ENCODE peak calls at places on chromosomes 11 and 22, in five cellular contexts. One of them, this sample, is unnamed.

GRCh38 chr11:132123854-132124835 is 753.7 kb downstream of the NTM start:
- DNase-seq in non-pigmented ciliary epithelial cell: no peak
- DNase-seq in activated CD4-positive, alpha-beta T cell treated with anti-CD3 and anti-CD28 coated beads for 24 hours: no peak
- DNase-seq in endothelial cell: no peak
- DNase-seq in NCI-H187 treated with DMSO at 0.1 percent for 48 hours: no peak
- DNase-seq in this sample: no peak

GRCh38 chr11:77522215-77522614 is 48.3 kb upstream of the PAK1 start:
- DNase-seq in endothelial cell: no peak
- DNase-seq in activated CD4-positive, alpha-beta T cell treated with anti-CD3 and anti-CD28 coated beads for 24 hours: no peak
- DNase-seq in non-pigmented ciliary epithelial cell: peak
- DNase-seq in NCI-H187 treated with DMSO at 0.1 percent for 48 hours: no peak
- DNase-seq in this sample: no peak

GRCh38 chr11:9568854-9569587 is 4.4 kb upstream of the WEE1 start:
- DNase-seq in non-pigmented ciliary epithelial cell: peak
- DNase-seq in NCI-H187 treated with DMSO at 0.1 percent for 48 hours: no peak
- DNase-seq in activated CD4-positive, alpha-beta T cell treated with anti-CD3 and anti-CD28 coated beads for 24 hours: no peak
- DNase-seq in endothelial cell: peak
- DNase-seq in this sample: no peak

GRCh38 chr11:43419460-43419859 is 60.7 kb downstream of the TTC17 start:
- DNase-seq in activated CD4-positive, alpha-beta T cell treated with anti-CD3 and anti-CD28 coated beads for 24 hours: peak
- DNase-seq in endothelial cell: peak
- DNase-seq in non-pigmented ciliary epithelial cell: peak
- DNase-seq in NCI-H187 treated with DMSO at 0.1 percent for 48 hours: no peak
- DNase-seq in this sample: no peak

GRCh38 chr11:35142481-35143207 is 3.7 kb downstream of the CD44 start:
- DNase-seq in endothelial cell: no peak
- DNase-seq in non-pigmented ciliary epithelial cell: peak
- DNase-seq in activated CD4-positive, alpha-beta T cell treated with anti-CD3 and anti-CD28 coated beads for 24 hours: no peak
- DNase-seq in NCI-H187 treated with DMSO at 0.1 percent for 48 hours: no peak
- DNase-seq in this sample: no peak

GRCh38 chr11:125262194-125262824 is 97.8 kb downstream of the PKNOX2 start:
- DNase-seq in NCI-H187 treated with DMSO at 0.1 percent for 48 hours: no peak
- DNase-seq in endothelial cell: no peak
- DNase-seq in activated CD4-positive, alpha-beta T cell treated with anti-CD3 and anti-CD28 coated beads for 24 hours: no peak
- DNase-seq in non-pigmented ciliary epithelial cell: no peak
- DNase-seq in this sample: no peak

GRCh38 chr22:37623075-37624016 is 14.7 kb downstream of the GGA1 start:
- DNase-seq in endothelial cell: peak
- DNase-seq in activated CD4-positive, alpha-beta T cell treated with anti-CD3 and anti-CD28 coated beads for 24 hours: peak
- DNase-seq in NCI-H187 treated with DMSO at 0.1 percent for 48 hours: no peak
- DNase-seq in non-pigmented ciliary epithelial cell: no peak
- DNase-seq in this sample: peak

GRCh38 chr11:36557991-36558390 is 9.8 kb upstream of the RAG1 start:
- DNase-seq in endothelial cell: no peak
- DNase-seq in non-pigmented ciliary epithelial cell: no peak
- DNase-seq in activated CD4-positive, alpha-beta T cell treated with anti-CD3 and anti-CD28 coated beads for 24 hours: no peak
- DNase-seq in NCI-H187 treated with DMSO at 0.1 percent for 48 hours: no peak
- DNase-seq in this sample: no peak

GRCh38 chr11:66727282-66727882 is 1.6 kb downstream of the SPTBN2 start:
- DNase-seq in endothelial cell: no peak
- DNase-seq in NCI-H187 treated with DMSO at 0.1 percent for 48 hours: no peak
- DNase-seq in activated CD4-positive, alpha-beta T cell treated with anti-CD3 and anti-CD28 coated beads for 24 hours: no peak
- DNase-seq in non-pigmented ciliary epithelial cell: no peak
- DNase-seq in this sample: peak

GRCh38 chr22:18024956-18025720 is 777 bp upstream of the MICAL3 start:
- DNase-seq in activated CD4-positive, alpha-beta T cell treated with anti-CD3 and anti-CD28 coated beads for 24 hours: no peak
- DNase-seq in endothelial cell: no peak
- DNase-seq in NCI-H187 treated with DMSO at 0.1 percent for 48 hours: no peak
- DNase-seq in non-pigmented ciliary epithelial cell: no peak
- DNase-seq in this sample: no peak

GRCh38 chr22:50613291-50613981 is 12.8 kb downstream of the MAPK8IP2 start:
- DNase-seq in endothelial cell: no peak
- DNase-seq in activated CD4-positive, alpha-beta T cell treated with anti-CD3 and anti-CD28 coated beads for 24 hours: no peak
- DNase-seq in non-pigmented ciliary epithelial cell: no peak
- DNase-seq in NCI-H187 treated with DMSO at 0.1 percent for 48 hours: no peak
- DNase-seq in this sample: no peak

GRCh38 chr11:83816572-83817187 is 530.5 kb upstream of the CCDC90B start:
- DNase-seq in non-pigmented ciliary epithelial cell: no peak
- DNase-seq in endothelial cell: no peak
- DNase-seq in activated CD4-positive, alpha-beta T cell treated with anti-CD3 and anti-CD28 coated beads for 24 hours: no peak
- DNase-seq in NCI-H187 treated with DMSO at 0.1 percent for 48 hours: no peak
- DNase-seq in this sample: no peak

GRCh38 chr22:42321908-42322561 is 51.6 kb upstream of the TCF20 start:
- DNase-seq in endothelial cell: no peak
- DNase-seq in activated CD4-positive, alpha-beta T cell treated with anti-CD3 and anti-CD28 coated beads for 24 hours: no peak
- DNase-seq in NCI-H187 treated with DMSO at 0.1 percent for 48 hours: peak
- DNase-seq in non-pigmented ciliary epithelial cell: no peak
- DNase-seq in this sample: no peak

GRCh38 chr11:6742260-6742659 is 29.5 kb downstream of the OR2AG2 start:
- DNase-seq in endothelial cell: no peak
- DNase-seq in non-pigmented ciliary epithelial cell: no peak
- DNase-seq in activated CD4-positive, alpha-beta T cell treated with anti-CD3 and anti-CD28 coated beads for 24 hours: no peak
- DNase-seq in NCI-H187 treated with DMSO at 0.1 percent for 48 hours: no peak
- DNase-seq in this sample: no peak

GRCh38 chr11:117822522-117823033 is 2.0 kb downstream of the FXYD2 start:
- DNase-seq in NCI-H187 treated with DMSO at 0.1 percent for 48 hours: no peak
- DNase-seq in non-pigmented ciliary epithelial cell: no peak
- DNase-seq in endothelial cell: no peak
- DNase-seq in activated CD4-positive, alpha-beta T cell treated with anti-CD3 and anti-CD28 coated beads for 24 hours: no peak
- DNase-seq in this sample: no peak

GRCh38 chr22:28397324-28397723 is 282.3 kb downstream of the TTC28 start:
- DNase-seq in non-pigmented ciliary epithelial cell: no peak
- DNase-seq in endothelial cell: no peak
- DNase-seq in activated CD4-positive, alpha-beta T cell treated with anti-CD3 and anti-CD28 coated beads for 24 hours: no peak
- DNase-seq in NCI-H187 treated with DMSO at 0.1 percent for 48 hours: no peak
- DNase-seq in this sample: no peak

GRCh38 chr22:50732681-50733080 is 5.3 kb upstream of the ACR start:
- DNase-seq in endothelial cell: peak
- DNase-seq in non-pigmented ciliary epithelial cell: no peak
- DNase-seq in activated CD4-positive, alpha-beta T cell treated with anti-CD3 and anti-CD28 coated beads for 24 hours: no peak
- DNase-seq in NCI-H187 treated with DMSO at 0.1 percent for 48 hours: no peak
- DNase-seq in this sample: no peak

GRCh38 chr11:45517171-45517770 is 148.2 kb downstream of the CHST1 start:
- DNase-seq in endothelial cell: no peak
- DNase-seq in activated CD4-positive, alpha-beta T cell treated with anti-CD3 and anti-CD28 coated beads for 24 hours: no peak
- DNase-seq in non-pigmented ciliary epithelial cell: no peak
- DNase-seq in NCI-H187 treated with DMSO at 0.1 percent for 48 hours: no peak
- DNase-seq in this sample: no peak

GRCh38 chr22:37855462-37855861 is 6.2 kb downstream of the EIF3L start:
- DNase-seq in endothelial cell: no peak
- DNase-seq in NCI-H187 treated with DMSO at 0.1 percent for 48 hours: no peak
- DNase-seq in activated CD4-positive, alpha-beta T cell treated with anti-CD3 and anti-CD28 coated beads for 24 hours: no peak
- DNase-seq in non-pigmented ciliary epithelial cell: no peak
- DNase-seq in this sample: no peak

GRCh38 chr22:25774575-25775026 is 32.6 kb downstream of the MYO18B start:
- DNase-seq in NCI-H187 treated with DMSO at 0.1 percent for 48 hours: no peak
- DNase-seq in non-pigmented ciliary epithelial cell: no peak
- DNase-seq in endothelial cell: peak
- DNase-seq in activated CD4-positive, alpha-beta T cell treated with anti-CD3 and anti-CD28 coated beads for 24 hours: no peak
- DNase-seq in this sample: no peak

GRCh38 chr11:78957481-78958245 is 383.0 kb upstream of the NARS2 start:
- DNase-seq in activated CD4-positive, alpha-beta T cell treated with anti-CD3 and anti-CD28 coated beads for 24 hours: no peak
- DNase-seq in endothelial cell: no peak
- DNase-seq in NCI-H187 treated with DMSO at 0.1 percent for 48 hours: no peak
- DNase-seq in non-pigmented ciliary epithelial cell: no peak
- DNase-seq in this sample: no peak

GRCh38 chr11:94100253-94100652 is 28.4 kb upstream of the PANX1 start:
- DNase-seq in non-pigmented ciliary epithelial cell: no peak
- DNase-seq in NCI-H187 treated with DMSO at 0.1 percent for 48 hours: no peak
- DNase-seq in endothelial cell: no peak
- DNase-seq in activated CD4-positive, alpha-beta T cell treated with anti-CD3 and anti-CD28 coated beads for 24 hours: no peak
- DNase-seq in this sample: no peak

GRCh38 chr11:82906236-82906635 is 4.7 kb downstream of the DDIAS start:
- DNase-seq in activated CD4-positive, alpha-beta T cell treated with anti-CD3 and anti-CD28 coated beads for 24 hours: no peak
- DNase-seq in endothelial cell: no peak
- DNase-seq in NCI-H187 treated with DMSO at 0.1 percent for 48 hours: no peak
- DNase-seq in non-pigmented ciliary epithelial cell: no peak
- DNase-seq in this sample: no peak

GRCh38 chr11:116865696-116866095 is 28.3 kb upstream of the APOA1 start:
- DNase-seq in activated CD4-positive, alpha-beta T cell treated with anti-CD3 and anti-CD28 coated beads for 24 hours: no peak
- DNase-seq in NCI-H187 treated with DMSO at 0.1 percent for 48 hours: no peak
- DNase-seq in endothelial cell: no peak
- DNase-seq in non-pigmented ciliary epithelial cell: no peak
- DNase-seq in this sample: no peak

GRCh38 chr22:19105867-19106802 is 16.1 kb downstream of the DGCR2 start:
- DNase-seq in endothelial cell: peak
- DNase-seq in activated CD4-positive, alpha-beta T cell treated with anti-CD3 and anti-CD28 coated beads for 24 hours: no peak
- DNase-seq in non-pigmented ciliary epithelial cell: no peak
- DNase-seq in NCI-H187 treated with DMSO at 0.1 percent for 48 hours: no peak
- DNase-seq in this sample: no peak

GRCh38 chr11:40289370-40289769 is 1170.1 kb downstream of the LRRC4C start:
- DNase-seq in activated CD4-positive, alpha-beta T cell treated with anti-CD3 and anti-CD28 coated beads for 24 hours: no peak
- DNase-seq in NCI-H187 treated with DMSO at 0.1 percent for 48 hours: no peak
- DNase-seq in endothelial cell: no peak
- DNase-seq in non-pigmented ciliary epithelial cell: no peak
- DNase-seq in this sample: no peak

GRCh38 chr11:34149786-34150185 is 44.4 kb downstream of the NAT10 start:
- DNase-seq in activated CD4-positive, alpha-beta T cell treated with anti-CD3 and anti-CD28 coated beads for 24 hours: no peak
- DNase-seq in non-pigmented ciliary epithelial cell: no peak
- DNase-seq in NCI-H187 treated with DMSO at 0.1 percent for 48 hours: no peak
- DNase-seq in endothelial cell: peak
- DNase-seq in this sample: no peak

This sample was measured in stimulated activated naive B cell treated with anti-CD40 and anti-IgM and Interleukin-4, amounts not matched to agents 10 μg/mL and 1 μg/mL and 100 μg/mL, for 72 hours.